ENCODE peak calls at places on chromosomes 4 and X, in seven cellular contexts. One of them, this sample, is unnamed.

GRCh38 chrX:75038925-75039324 is 113.7 kb upstream of the NEXMIF start:
- DNase-seq in DMS 273 treated with DMSO at 0.1 percent for 48 hours: no peak
- DNase-seq in stimulated activated effector memory CD8-positive, alpha-beta T cell treated with anti-CD3 and anti-CD28 coated beads, Interleukin-12 subunit alpha, Interleukin-12 subunit beta, amount 100 ng/mL, for 72 hours: no peak
- DNase-seq in left colon: no peak
- DNase-seq in Caco-2: no peak
- DNase-seq in SK-N-SH: no peak
- DNase-seq in stimulated activated CD4-positive, alpha-beta T cell treated with anti-CD3 and anti-CD28 coated beads, Interleukin-2, amount 100 ng/mL, for 48 hours: no peak
- DNase-seq in this sample: no peak

GRCh38 chrX:78029663-78030062 is 60.2 kb upstream of the PGAM4 start:
- DNase-seq in DMS 273 treated with DMSO at 0.1 percent for 48 hours: no peak
- DNase-seq in stimulated activated effector memory CD8-positive, alpha-beta T cell treated with anti-CD3 and anti-CD28 coated beads, Interleukin-12 subunit alpha, Interleukin-12 subunit beta, amount 100 ng/mL, for 72 hours: no peak
- DNase-seq in left colon: peak; percentile 12
- DNase-seq in Caco-2: peak; percentile 30
- DNase-seq in SK-N-SH: peak; percentile 38
- DNase-seq in stimulated activated CD4-positive, alpha-beta T cell treated with anti-CD3 and anti-CD28 coated beads, Interleukin-2, amount 100 ng/mL, for 48 hours: no peak
- DNase-seq in this sample: peak; percentile 9

GRCh38 chr4:153207561-153207960 is 3.3 kb downstream of the TRIM2 start:
- DNase-seq in DMS 273 treated with DMSO at 0.1 percent for 48 hours: no peak
- DNase-seq in stimulated activated effector memory CD8-positive, alpha-beta T cell treated with anti-CD3 and anti-CD28 coated beads, Interleukin-12 subunit alpha, Interleukin-12 subunit beta, amount 100 ng/mL, for 72 hours: no peak
- DNase-seq in left colon: peak; percentile 74
- DNase-seq in Caco-2: peak; percentile 67
- DNase-seq in SK-N-SH: peak; percentile 51
- DNase-seq in stimulated activated CD4-positive, alpha-beta T cell treated with anti-CD3 and anti-CD28 coated beads, Interleukin-2, amount 100 ng/mL, for 48 hours: no peak
- DNase-seq in this sample: peak; percentile 23

GRCh38 chrX:134484039-134484438 is 24.1 kb downstream of the HPRT1 start:
- DNase-seq in DMS 273 treated with DMSO at 0.1 percent for 48 hours: no peak
- DNase-seq in stimulated activated effector memory CD8-positive, alpha-beta T cell treated with anti-CD3 and anti-CD28 coated beads, Interleukin-12 subunit alpha, Interleukin-12 subunit beta, amount 100 ng/mL, for 72 hours: no peak
- DNase-seq in left colon: no peak
- DNase-seq in Caco-2: no peak
- DNase-seq in SK-N-SH: peak; percentile 18
- DNase-seq in stimulated activated CD4-positive, alpha-beta T cell treated with anti-CD3 and anti-CD28 coated beads, Interleukin-2, amount 100 ng/mL, for 48 hours: no peak
- DNase-seq in this sample: peak; percentile 12

GRCh38 chr4:3145251-3145908 is 70.9 kb downstream of the HTT start:
- DNase-seq in DMS 273 treated with DMSO at 0.1 percent for 48 hours: no peak
- DNase-seq in stimulated activated effector memory CD8-positive, alpha-beta T cell treated with anti-CD3 and anti-CD28 coated beads, Interleukin-12 subunit alpha, Interleukin-12 subunit beta, amount 100 ng/mL, for 72 hours: no peak
- DNase-seq in left colon: no peak
- DNase-seq in Caco-2: no peak
- DNase-seq in SK-N-SH: no peak
- DNase-seq in stimulated activated CD4-positive, alpha-beta T cell treated with anti-CD3 and anti-CD28 coated beads, Interleukin-2, amount 100 ng/mL, for 48 hours: no peak
- DNase-seq in this sample: no peak

GRCh38 chr4:151035321-151035720 is 20.2 kb upstream of the LRBA start:
- DNase-seq in DMS 273 treated with DMSO at 0.1 percent for 48 hours: no peak
- DNase-seq in stimulated activated effector memory CD8-positive, alpha-beta T cell treated with anti-CD3 and anti-CD28 coated beads, Interleukin-12 subunit alpha, Interleukin-12 subunit beta, amount 100 ng/mL, for 72 hours: no peak
- DNase-seq in left colon: peak; percentile 16
- DNase-seq in Caco-2: peak; percentile 50
- DNase-seq in SK-N-SH: no peak
- DNase-seq in stimulated activated CD4-positive, alpha-beta T cell treated with anti-CD3 and anti-CD28 coated beads, Interleukin-2, amount 100 ng/mL, for 48 hours: no peak
- DNase-seq in this sample: no peak

GRCh38 chr4:140628016-140628415 is 59.3 kb upstream of the UCP1 start:
- DNase-seq in DMS 273 treated with DMSO at 0.1 percent for 48 hours: no peak
- DNase-seq in stimulated activated effector memory CD8-positive, alpha-beta T cell treated with anti-CD3 and anti-CD28 coated beads, Interleukin-12 subunit alpha, Interleukin-12 subunit beta, amount 100 ng/mL, for 72 hours: no peak
- DNase-seq in left colon: no peak
- DNase-seq in Caco-2: no peak
- DNase-seq in SK-N-SH: no peak
- DNase-seq in stimulated activated CD4-positive, alpha-beta T cell treated with anti-CD3 and anti-CD28 coated beads, Interleukin-2, amount 100 ng/mL, for 48 hours: no peak
- DNase-seq in this sample: no peak

GRCh38 chr4:3765271-3766206 is 646 bp upstream of the ADRA2C start:
- DNase-seq in DMS 273 treated with DMSO at 0.1 percent for 48 hours: no peak
- DNase-seq in stimulated activated effector memory CD8-positive, alpha-beta T cell treated with anti-CD3 and anti-CD28 coated beads, Interleukin-12 subunit alpha, Interleukin-12 subunit beta, amount 100 ng/mL, for 72 hours: no peak
- DNase-seq in left colon: peak; percentile 18
- DNase-seq in Caco-2: no peak
- DNase-seq in SK-N-SH: peak; percentile 91
- DNase-seq in stimulated activated CD4-positive, alpha-beta T cell treated with anti-CD3 and anti-CD28 coated beads, Interleukin-2, amount 100 ng/mL, for 48 hours: no peak
- DNase-seq in this sample: peak; percentile 97

GRCh38 chrX:135340827-135341226 is 31.5 kb downstream of the ETDC start:
- DNase-seq in DMS 273 treated with DMSO at 0.1 percent for 48 hours: peak; percentile 38
- DNase-seq in stimulated activated effector memory CD8-positive, alpha-beta T cell treated with anti-CD3 and anti-CD28 coated beads, Interleukin-12 subunit alpha, Interleukin-12 subunit beta, amount 100 ng/mL, for 72 hours: no peak
- DNase-seq in left colon: no peak
- DNase-seq in Caco-2: no peak
- DNase-seq in SK-N-SH: peak; percentile 46
- DNase-seq in stimulated activated CD4-positive, alpha-beta T cell treated with anti-CD3 and anti-CD28 coated beads, Interleukin-2, amount 100 ng/mL, for 48 hours: no peak
- DNase-seq in this sample: no peak

GRCh38 chrX:129360175-129360574 is 163.1 kb downstream of the SMARCA1 start:
- DNase-seq in DMS 273 treated with DMSO at 0.1 percent for 48 hours: peak; percentile 14
- DNase-seq in stimulated activated effector memory CD8-positive, alpha-beta T cell treated with anti-CD3 and anti-CD28 coated beads, Interleukin-12 subunit alpha, Interleukin-12 subunit beta, amount 100 ng/mL, for 72 hours: peak; percentile 49
- DNase-seq in left colon: peak; percentile 45
- DNase-seq in Caco-2: peak; percentile 43
- DNase-seq in SK-N-SH: peak; percentile 20
- DNase-seq in stimulated activated CD4-positive, alpha-beta T cell treated with anti-CD3 and anti-CD28 coated beads, Interleukin-2, amount 100 ng/mL, for 48 hours: peak; percentile 48
- DNase-seq in this sample: peak; percentile 47

GRCh38 chr4:140935259-140935658 is 179.1 kb upstream of the TBC1D9 start:
- DNase-seq in DMS 273 treated with DMSO at 0.1 percent for 48 hours: peak; percentile 48
- DNase-seq in stimulated activated effector memory CD8-positive, alpha-beta T cell treated with anti-CD3 and anti-CD28 coated beads, Interleukin-12 subunit alpha, Interleukin-12 subunit beta, amount 100 ng/mL, for 72 hours: no peak
- DNase-seq in left colon: no peak
- DNase-seq in Caco-2: no peak
- DNase-seq in SK-N-SH: peak; percentile 70
- DNase-seq in stimulated activated CD4-positive, alpha-beta T cell treated with anti-CD3 and anti-CD28 coated beads, Interleukin-2, amount 100 ng/mL, for 48 hours: no peak
- DNase-seq in this sample: no peak

GRCh38 chr4:148059617-148060180 is 327.8 kb downstream of the ARHGAP10 start:
- DNase-seq in DMS 273 treated with DMSO at 0.1 percent for 48 hours: no peak
- DNase-seq in stimulated activated effector memory CD8-positive, alpha-beta T cell treated with anti-CD3 and anti-CD28 coated beads, Interleukin-12 subunit alpha, Interleukin-12 subunit beta, amount 100 ng/mL, for 72 hours: no peak
- DNase-seq in left colon: no peak
- DNase-seq in Caco-2: no peak
- DNase-seq in SK-N-SH: no peak
- DNase-seq in stimulated activated CD4-positive, alpha-beta T cell treated with anti-CD3 and anti-CD28 coated beads, Interleukin-2, amount 100 ng/mL, for 48 hours: no peak
- DNase-seq in this sample: no peak

GRCh38 chr4:129087516-129087915 is 5.8 kb downstream of the SCLT1 start:
- DNase-seq in DMS 273 treated with DMSO at 0.1 percent for 48 hours: no peak
- DNase-seq in stimulated activated effector memory CD8-positive, alpha-beta T cell treated with anti-CD3 and anti-CD28 coated beads, Interleukin-12 subunit alpha, Interleukin-12 subunit beta, amount 100 ng/mL, for 72 hours: no peak
- DNase-seq in left colon: no peak
- DNase-seq in Caco-2: no peak
- DNase-seq in SK-N-SH: no peak
- DNase-seq in stimulated activated CD4-positive, alpha-beta T cell treated with anti-CD3 and anti-CD28 coated beads, Interleukin-2, amount 100 ng/mL, for 48 hours: no peak
- DNase-seq in this sample: no peak

GRCh38 chr4:673349-674091 is 556 bp downstream of the ATP5ME start:
- DNase-seq in DMS 273 treated with DMSO at 0.1 percent for 48 hours: no peak
- DNase-seq in stimulated activated effector memory CD8-positive, alpha-beta T cell treated with anti-CD3 and anti-CD28 coated beads, Interleukin-12 subunit alpha, Interleukin-12 subunit beta, amount 100 ng/mL, for 72 hours: no peak
- DNase-seq in left colon: peak; percentile 84
- DNase-seq in Caco-2: no peak
- DNase-seq in SK-N-SH: no peak
- DNase-seq in stimulated activated CD4-positive, alpha-beta T cell treated with anti-CD3 and anti-CD28 coated beads, Interleukin-2, amount 100 ng/mL, for 48 hours: no peak
- DNase-seq in this sample: no peak

GRCh38 chr4:22573198-22573597 is 57.3 kb upstream of the ADGRA3 start:
- DNase-seq in DMS 273 treated with DMSO at 0.1 percent for 48 hours: no peak
- DNase-seq in stimulated activated effector memory CD8-positive, alpha-beta T cell treated with anti-CD3 and anti-CD28 coated beads, Interleukin-12 subunit alpha, Interleukin-12 subunit beta, amount 100 ng/mL, for 72 hours: no peak
- DNase-seq in left colon: peak; percentile 30
- DNase-seq in Caco-2: no peak
- DNase-seq in SK-N-SH: no peak
- DNase-seq in stimulated activated CD4-positive, alpha-beta T cell treated with anti-CD3 and anti-CD28 coated beads, Interleukin-2, amount 100 ng/mL, for 48 hours: no peak
- DNase-seq in this sample: no peak

GRCh38 chr4:105707783-105708182 is 706 bp downstream of the INTS12 start:
- DNase-seq in DMS 273 treated with DMSO at 0.1 percent for 48 hours: no peak
- DNase-seq in stimulated activated effector memory CD8-positive, alpha-beta T cell treated with anti-CD3 and anti-CD28 coated beads, Interleukin-12 subunit alpha, Interleukin-12 subunit beta, amount 100 ng/mL, for 72 hours: no peak
- DNase-seq in left colon: no peak
- DNase-seq in Caco-2: no peak
- DNase-seq in SK-N-SH: no peak
- DNase-seq in stimulated activated CD4-positive, alpha-beta T cell treated with anti-CD3 and anti-CD28 coated beads, Interleukin-2, amount 100 ng/mL, for 48 hours: no peak
- DNase-seq in this sample: no peak

GRCh38 chrX:72392042-72392441 is 86.3 kb upstream of the CITED1 start:
- DNase-seq in DMS 273 treated with DMSO at 0.1 percent for 48 hours: no peak
- DNase-seq in stimulated activated effector memory CD8-positive, alpha-beta T cell treated with anti-CD3 and anti-CD28 coated beads, Interleukin-12 subunit alpha, Interleukin-12 subunit beta, amount 100 ng/mL, for 72 hours: no peak
- DNase-seq in left colon: no peak
- DNase-seq in Caco-2: no peak
- DNase-seq in SK-N-SH: no peak
- DNase-seq in stimulated activated CD4-positive, alpha-beta T cell treated with anti-CD3 and anti-CD28 coated beads, Interleukin-2, amount 100 ng/mL, for 48 hours: no peak
- DNase-seq in this sample: no peak

GRCh38 chr4:62644372-62644771 is 1444.2 kb downstream of the ADGRL3 start:
- DNase-seq in DMS 273 treated with DMSO at 0.1 percent for 48 hours: peak; percentile 36
- DNase-seq in stimulated activated effector memory CD8-positive, alpha-beta T cell treated with anti-CD3 and anti-CD28 coated beads, Interleukin-12 subunit alpha, Interleukin-12 subunit beta, amount 100 ng/mL, for 72 hours: no peak
- DNase-seq in left colon: peak; percentile 5
- DNase-seq in Caco-2: no peak
- DNase-seq in SK-N-SH: no peak
- DNase-seq in stimulated activated CD4-positive, alpha-beta T cell treated with anti-CD3 and anti-CD28 coated beads, Interleukin-2, amount 100 ng/mL, for 48 hours: no peak
- DNase-seq in this sample: peak; percentile 2

GRCh38 chr4:11669156-11669555 is 240.5 kb upstream of the HS3ST1 start:
- DNase-seq in DMS 273 treated with DMSO at 0.1 percent for 48 hours: no peak
- DNase-seq in stimulated activated effector memory CD8-positive, alpha-beta T cell treated with anti-CD3 and anti-CD28 coated beads, Interleukin-12 subunit alpha, Interleukin-12 subunit beta, amount 100 ng/mL, for 72 hours: no peak
- DNase-seq in left colon: no peak
- DNase-seq in Caco-2: no peak
- DNase-seq in SK-N-SH: no peak
- DNase-seq in stimulated activated CD4-positive, alpha-beta T cell treated with anti-CD3 and anti-CD28 coated beads, Interleukin-2, amount 100 ng/mL, for 48 hours: no peak
- DNase-seq in this sample: no peak

GRCh38 chr4:6880691-6881090 is 28.9 kb upstream of the TBC1D14 start:
- DNase-seq in DMS 273 treated with DMSO at 0.1 percent for 48 hours: no peak
- DNase-seq in stimulated activated effector memory CD8-positive, alpha-beta T cell treated with anti-CD3 and anti-CD28 coated beads, Interleukin-12 subunit alpha, Interleukin-12 subunit beta, amount 100 ng/mL, for 72 hours: no peak
- DNase-seq in left colon: no peak
- DNase-seq in Caco-2: no peak
- DNase-seq in SK-N-SH: no peak
- DNase-seq in stimulated activated CD4-positive, alpha-beta T cell treated with anti-CD3 and anti-CD28 coated beads, Interleukin-2, amount 100 ng/mL, for 48 hours: no peak
- DNase-seq in this sample: no peak